ENCODE peak calls at places on chromosomes 5 and 9, in five cellular contexts. One of them, this sample, is unnamed.

GRCh38 chr5:75335952-75336624 is 932 bp upstream of the HMGCR start:
- DNase-seq in fibroblast of pulmonary artery: peak
- DNase-seq in HCT116: peak
- DNase-seq in heart right ventricle: no peak
- DNase-seq in OCI-LY7: peak
- DNase-seq in this sample: peak

GRCh38 chr9:127835930-127836586 is 18.4 kb downstream of the ENG start:
- DNase-seq in HCT116: no peak
- DNase-seq in OCI-LY7: no peak
- DNase-seq in fibroblast of pulmonary artery: peak
- DNase-seq in heart right ventricle: peak
- DNase-seq in this sample: peak

GRCh38 chr5:134120386-134121138 is 6.1 kb downstream of the TCF7 start:
- DNase-seq in fibroblast of pulmonary artery: no peak
- DNase-seq in HCT116: no peak
- DNase-seq in OCI-LY7: no peak
- DNase-seq in heart right ventricle: no peak
- DNase-seq in this sample: no peak

GRCh38 chr5:77101298-77101697 is 14.2 kb upstream of the ZBED3 start:
- DNase-seq in HCT116: no peak
- DNase-seq in heart right ventricle: no peak
- DNase-seq in OCI-LY7: no peak
- DNase-seq in fibroblast of pulmonary artery: peak
- DNase-seq in this sample: peak

GRCh38 chr5:36373527-36374086 is 71.9 kb upstream of the RANBP3L start:
- DNase-seq in OCI-LY7: no peak
- DNase-seq in heart right ventricle: peak
- DNase-seq in HCT116: no peak
- DNase-seq in fibroblast of pulmonary artery: peak
- DNase-seq in this sample: peak

GRCh38 chr9:92746567-92747458 is 17.8 kb downstream of the BICD2 start:
- DNase-seq in fibroblast of pulmonary artery: peak
- DNase-seq in OCI-LY7: no peak
- DNase-seq in heart right ventricle: no peak
- DNase-seq in HCT116: no peak
- DNase-seq in this sample: peak

GRCh38 chr9:68495287-68495686 is 45.4 kb downstream of the TMEM252 start:
- DNase-seq in heart right ventricle: no peak
- DNase-seq in HCT116: no peak
- DNase-seq in fibroblast of pulmonary artery: no peak
- DNase-seq in OCI-LY7: no peak
- DNase-seq in this sample: no peak

GRCh38 chr5:78518365-78519197 is 130.0 kb downstream of the LHFPL2 start:
- DNase-seq in OCI-LY7: no peak
- DNase-seq in heart right ventricle: peak
- DNase-seq in HCT116: no peak
- DNase-seq in fibroblast of pulmonary artery: peak
- DNase-seq in this sample: peak

GRCh38 chr5:73205309-73205708 is 32.3 kb downstream of the TMEM174 start:
- DNase-seq in heart right ventricle: no peak
- DNase-seq in fibroblast of pulmonary artery: no peak
- DNase-seq in OCI-LY7: no peak
- DNase-seq in HCT116: no peak
- DNase-seq in this sample: no peak

GRCh38 chr5:151406322-151406947 is 41.0 kb upstream of the SLC36A1 start:
- DNase-seq in fibroblast of pulmonary artery: peak
- DNase-seq in HCT116: peak
- DNase-seq in heart right ventricle: no peak
- DNase-seq in OCI-LY7: peak
- DNase-seq in this sample: peak

GRCh38 chr5:15203376-15203775 is 296.6 kb upstream of the FBXL7 start:
- DNase-seq in OCI-LY7: no peak
- DNase-seq in heart right ventricle: no peak
- DNase-seq in HCT116: no peak
- DNase-seq in fibroblast of pulmonary artery: peak
- DNase-seq in this sample: no peak

GRCh38 chr5:37787742-37788141 is 52.1 kb downstream of the GDNF start:
- DNase-seq in OCI-LY7: no peak
- DNase-seq in HCT116: no peak
- DNase-seq in heart right ventricle: no peak
- DNase-seq in fibroblast of pulmonary artery: no peak
- DNase-seq in this sample: no peak

GRCh38 chr5:113935453-113935852 is 422.0 kb downstream of the YTHDC2 start:
- DNase-seq in heart right ventricle: no peak
- DNase-seq in fibroblast of pulmonary artery: no peak
- DNase-seq in HCT116: no peak
- DNase-seq in OCI-LY7: no peak
- DNase-seq in this sample: no peak

GRCh38 chr9:27227192-27227591 is 69.8 kb downstream of the EQTN start:
- DNase-seq in fibroblast of pulmonary artery: peak
- DNase-seq in OCI-LY7: no peak
- DNase-seq in heart right ventricle: no peak
- DNase-seq in HCT116: no peak
- DNase-seq in this sample: peak

GRCh38 chr9:95349109-95350038 is 31.9 kb upstream of the FANCC start:
- DNase-seq in fibroblast of pulmonary artery: no peak
- DNase-seq in heart right ventricle: no peak
- DNase-seq in HCT116: no peak
- DNase-seq in OCI-LY7: no peak
- DNase-seq in this sample: no peak

GRCh38 chr5:39716532-39716971 is 291.8 kb upstream of the DAB2 start:
- DNase-seq in heart right ventricle: no peak
- DNase-seq in fibroblast of pulmonary artery: peak
- DNase-seq in OCI-LY7: peak
- DNase-seq in HCT116: peak
- DNase-seq in this sample: peak

GRCh38 chr5:75052461-75053285 is at the start of gene GCNT4:
- DNase-seq in fibroblast of pulmonary artery: peak
- DNase-seq in OCI-LY7: no peak
- DNase-seq in heart right ventricle: peak
- DNase-seq in HCT116: no peak
- DNase-seq in this sample: peak

GRCh38 chr5:117657591-117657990 is 1083.0 kb upstream of the SEMA6A start:
- DNase-seq in OCI-LY7: no peak
- DNase-seq in HCT116: no peak
- DNase-seq in fibroblast of pulmonary artery: peak
- DNase-seq in heart right ventricle: no peak
- DNase-seq in this sample: no peak

GRCh38 chr5:160161626-160162025 is 42.4 kb upstream of the PWWP2A start:
- DNase-seq in HCT116: no peak
- DNase-seq in heart right ventricle: no peak
- DNase-seq in fibroblast of pulmonary artery: no peak
- DNase-seq in OCI-LY7: no peak
- DNase-seq in this sample: no peak

GRCh38 chr5:52757991-52758390 is 29.7 kb upstream of the ITGA1 start:
- DNase-seq in HCT116: no peak
- DNase-seq in OCI-LY7: no peak
- DNase-seq in fibroblast of pulmonary artery: no peak
- DNase-seq in heart right ventricle: no peak
- DNase-seq in this sample: no peak

GRCh38 chr9:114282926-114283325 is 40.0 kb upstream of the ORM1 start:
- DNase-seq in heart right ventricle: no peak
- DNase-seq in OCI-LY7: no peak
- DNase-seq in fibroblast of pulmonary artery: peak
- DNase-seq in HCT116: no peak
- DNase-seq in this sample: peak

GRCh38 chr5:5649641-5650040 is 227.2 kb downstream of the ICE1 start:
- DNase-seq in HCT116: no peak
- DNase-seq in fibroblast of pulmonary artery: no peak
- DNase-seq in heart right ventricle: no peak
- DNase-seq in OCI-LY7: no peak
- DNase-seq in this sample: no peak
- H3K4me3 ChIP-seq in HCT116: no peak
- H3K4me3 ChIP-seq in fibroblast of pulmonary artery: no peak
- H3K4me3 ChIP-seq in heart right ventricle: no peak
- H3K4me3 ChIP-seq in OCI-LY7: no peak
- H3K4me3 ChIP-seq in this sample: no peak

GRCh38 chr9:105656131-105656921 is 5.9 kb upstream of the TAL2 start:
- DNase-seq in HCT116: no peak
- DNase-seq in OCI-LY7: no peak
- DNase-seq in fibroblast of pulmonary artery: no peak
- DNase-seq in heart right ventricle: peak
- DNase-seq in this sample: peak
- TF ChIP-seq CTCF in HCT116: no peak
- TF ChIP-seq CTCF in OCI-LY7: no peak
- TF ChIP-seq CTCF in fibroblast of pulmonary artery: no peak
- TF ChIP-seq CTCF in heart right ventricle: peak
- TF ChIP-seq CTCF in this sample: peak

GRCh38 chr9:5438301-5439162 is 807 bp upstream of the PLGRKT start:
- DNase-seq in fibroblast of pulmonary artery: peak
- DNase-seq in HCT116: no peak
- DNase-seq in OCI-LY7: peak
- DNase-seq in heart right ventricle: no peak
- DNase-seq in this sample: peak

GRCh38 chr9:5435912-5436311 is 1.8 kb downstream of the PLGRKT start:
- DNase-seq in fibroblast of pulmonary artery: no peak
- DNase-seq in heart right ventricle: no peak
- DNase-seq in HCT116: no peak
- DNase-seq in OCI-LY7: no peak
- DNase-seq in this sample: no peak

GRCh38 chr9:5440426-5440825 is 2.7 kb upstream of the PLGRKT start:
- DNase-seq in HCT116: no peak
- DNase-seq in heart right ventricle: no peak
- DNase-seq in OCI-LY7: no peak
- DNase-seq in fibroblast of pulmonary artery: no peak
- DNase-seq in this sample: no peak

GRCh38 chr9:5437254-5438216 is at the start of gene PLGRKT:
- DNase-seq in heart right ventricle: peak
- DNase-seq in fibroblast of pulmonary artery: peak
- DNase-seq in OCI-LY7: peak
- DNase-seq in HCT116: peak
- DNase-seq in this sample: peak

DNA sequence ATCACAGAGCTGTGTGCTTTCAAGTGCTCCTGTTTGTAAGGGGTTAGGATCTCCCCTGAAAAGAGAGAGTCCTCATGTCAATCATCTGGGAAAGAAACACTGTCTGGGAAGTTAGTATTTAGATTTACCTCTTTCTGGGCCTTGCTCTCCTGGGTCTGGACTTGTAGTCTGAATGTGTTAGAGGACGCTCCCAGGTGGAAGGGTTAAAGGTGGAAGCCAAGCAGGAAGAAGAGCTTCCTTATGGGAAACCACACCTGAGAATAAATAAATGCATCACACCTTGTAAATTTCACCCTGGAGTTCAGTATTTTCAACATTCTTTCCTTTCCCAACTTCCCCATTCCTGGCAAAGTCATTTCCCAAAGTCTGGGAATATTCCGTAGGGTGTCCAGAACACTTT is 1.3 kb downstream of the PLGRKT start:
- DNase-seq in HCT116: no peak
- DNase-seq in OCI-LY7: no peak
- DNase-seq in fibroblast of pulmonary artery: no peak
- DNase-seq in heart right ventricle: no peak
- DNase-seq in this sample: no peak
- H3K4me3 ChIP-seq in HCT116: peak
- H3K4me3 ChIP-seq in OCI-LY7: peak
- H3K4me3 ChIP-seq in fibroblast of pulmonary artery: no peak
- H3K4me3 ChIP-seq in heart right ventricle: no peak
- H3K4me3 ChIP-seq in this sample: no peak

GRCh38 chr5:1204693-1205242 is 3.4 kb downstream of the SLC6A19 start:
- DNase-seq in OCI-LY7: peak
- DNase-seq in fibroblast of pulmonary artery: peak
- DNase-seq in heart right ventricle: peak
- DNase-seq in HCT116: peak
- DNase-seq in this sample: peak
- TF ChIP-seq CTCF in OCI-LY7: no peak
- TF ChIP-seq CTCF in fibroblast of pulmonary artery: peak
- TF ChIP-seq CTCF in heart right ventricle: peak
- TF ChIP-seq CTCF in HCT116: peak
- TF ChIP-seq CTCF in this sample: peak

GRCh38 chr5:175746851-175747250 is 89.0 kb downstream of the HRH2 start:
- DNase-seq in HCT116: peak
- DNase-seq in heart right ventricle: no peak
- DNase-seq in fibroblast of pulmonary artery: peak
- DNase-seq in OCI-LY7: no peak
- DNase-seq in this sample: peak
- H3K4me3 ChIP-seq in HCT116: peak
- H3K4me3 ChIP-seq in heart right ventricle: no peak
- H3K4me3 ChIP-seq in fibroblast of pulmonary artery: no peak
- H3K4me3 ChIP-seq in OCI-LY7: no peak
- H3K4me3 ChIP-seq in this sample: no peak

GRCh38 chr5:125249400-125249799 is 503.0 kb upstream of the ZNF608 start:
- DNase-seq in OCI-LY7: no peak
- DNase-seq in HCT116: no peak
- DNase-seq in fibroblast of pulmonary artery: no peak
- DNase-seq in heart right ventricle: no peak
- DNase-seq in this sample: no peak
- TF ChIP-seq CTCF in OCI-LY7: no peak
- TF ChIP-seq CTCF in HCT116: no peak
- TF ChIP-seq CTCF in fibroblast of pulmonary artery: no peak
- TF ChIP-seq CTCF in heart right ventricle: no peak
- TF ChIP-seq CTCF in this sample: no peak